ENCODE peak calls at places on chromosomes 13 and 19, in nine cellular contexts. E, M, K, P, R, J, W, N and T are unnamed samples.
A peak's percentile ranks its signal among the peaks of the same experiment; 100 is the strongest.

GRCh38 chr19:15191982-15192381 is 8.8 kb downstream of the NOTCH3 start:
- DNase-seq in E (no peak), N (no peak), M (no peak), K (no peak), J (no peak), R (no peak), P (no peak), W (no peak), T (peak; percentile 21)

GRCh38 chr13:110965038-110965754 is 50.3 kb upstream of the ANKRD10 start:
- DNase-seq in R (peak; percentile 58), P (peak; percentile 96), J (no peak), M (no peak), N (peak; percentile 91), W (no peak), K (no peak), E (peak; percentile 61), T (no peak)

GRCh38 chr19:46551175-46551574 is 50.0 kb upstream of the CALM3 start:
- DNase-seq in M (no peak), K (no peak), E (no peak), N (no peak), P (no peak), R (no peak), W (no peak), J (no peak), T (no peak)

GRCh38 chr13:94178625-94179244 is 300.7 kb downstream of the DCT start:
- DNase-seq in K (no peak), M (no peak), W (no peak), J (no peak), E (no peak), P (no peak), N (peak; percentile 30), R (no peak), T (no peak)

GRCh38 chr13:23883255-23883654 is 5.9 kb downstream of the MIPEP start:
- DNase-seq in J (no peak), W (no peak), K (no peak), P (no peak), E (no peak), N (no peak), R (no peak), M (no peak), T (no peak)

GRCh38 chr19:1684573-1684912 is 32.1 kb upstream of the TCF3 start:
- DNase-seq in R (no peak), M (no peak), J (peak; percentile 7), E (no peak), N (no peak), P (no peak), W (no peak), K (no peak), T (peak; percentile 32)

GRCh38 chr19:10104665-10105221 is 1.4 kb upstream of the PPAN start:
- DNase-seq in N (no peak), W (no peak), R (no peak), J (no peak), M (no peak), E (no peak), P (no peak), K (no peak), T (peak; percentile 41)

GRCh38 chr19:29015569-29015968 is 197.4 kb downstream of the UQCRFS1 start:
- DNase-seq in R (no peak), E (no peak), N (no peak), M (no peak), P (no peak), J (no peak), K (no peak), W (no peak), T (no peak)

GRCh38 chr19:1904385-1905070 is 671 bp upstream of the ADAT3 start:
- DNase-seq in P (peak; percentile 34), R (no peak), E (peak; percentile 58), N (peak; percentile 92), W (peak; percentile 35), J (no peak), M (no peak), K (no peak), T (peak; percentile 81)

GRCh38 chr13:112842343-112842856 is 126.6 kb upstream of the MCF2L start:
- DNase-seq in P (no peak), E (peak; percentile 74), J (peak; percentile 72), K (no peak), N (no peak), W (peak; percentile 16), M (peak; percentile 56), R (peak; percentile 57), T (peak; percentile 84)

GRCh38 chr19:1133471-1133929 is 29.7 kb downstream of the GPX4 start:
- DNase-seq in N (no peak), M (peak; percentile 80), J (peak; percentile 69), W (no peak), K (no peak), E (no peak), R (no peak), P (no peak), T (peak; percentile 97)

GRCh38 chr19:47713046-47714021 is at the start of gene EHD2:
- DNase-seq in R (peak; percentile 80), J (peak; percentile 84), W (peak; percentile 61), K (no peak), P (peak; percentile 68), M (peak; percentile 56), N (no peak), E (peak; percentile 89), T (peak; percentile 97)

GRCh38 chr13:75135325-75135825 is 346.6 kb downstream of the TBC1D4 start:
- DNase-seq in R (peak; percentile 98), K (peak; percentile 95), M (no peak), W (no peak), E (peak; percentile 93), J (no peak), P (peak; percentile 92), N (peak; percentile 77), T (no peak)

GRCh38 chr13:24134772-24135171 is 25.7 kb upstream of the SPATA13 start:
- DNase-seq in K (no peak), N (no peak), E (peak; percentile 35), R (no peak), W (no peak), M (no peak), P (no peak), J (no peak), T (no peak)

GRCh38 chr19:48963371-48964204 is 1.5 kb upstream of the FTL start:
- DNase-seq in K (no peak), N (peak; percentile 43), R (peak; percentile 65), E (peak; percentile 80), M (peak; percentile 76), P (no peak), J (peak; percentile 85), W (peak; percentile 61), T (peak; percentile 94)

GRCh38 chr19:31292639-31293185 is 56.5 kb downstream of the TSHZ3 start:
- DNase-seq in E (no peak), N (no peak), M (no peak), J (no peak), R (no peak), P (no peak), K (no peak), W (no peak), T (no peak)

GRCh38 chr13:20348645-20349408 is 116.7 kb upstream of the GJB6 start:
- DNase-seq in E (no peak), M (no peak), K (no peak), R (no peak), N (no peak), P (no peak), W (no peak), J (no peak), T (no peak)

GRCh38 chr13:110684388-110685056 is 21.4 kb downstream of the CARS2 start:
- DNase-seq in E (no peak), W (no peak), M (no peak), J (no peak), N (no peak), K (no peak), R (no peak), P (no peak), T (no peak)

GRCh38 chr13:52851153-52851962 is 2.9 kb upstream of the PCDH8 start:
- DNase-seq in N (no peak), J (peak; percentile 53), R (peak; percentile 6), M (peak; percentile 67), W (peak; percentile 56), E (peak; percentile 68), K (no peak), P (no peak), T (peak; percentile 84)

GRCh38 chr19:39199025-39199424 is 2.3 kb downstream of the NCCRP1 start:
- DNase-seq in N (no peak), E (peak; percentile 29), M (peak; percentile 92), J (peak; percentile 48), W (peak; percentile 77), R (peak; percentile 17), K (no peak), P (no peak), T (peak; percentile 72)

GRCh38 chr13:97855570-97855970 is 97.9 kb upstream of the IPO5 start:
- DNase-seq in E (peak; percentile 85), R (peak; percentile 80), P (peak; percentile 39), W (peak; percentile 55), K (peak; percentile 45), M (peak; percentile 62), J (no peak), N (peak; percentile 77), T (peak; percentile 38)

GRCh38 chr13:95684463-95684862 is 7.5 kb downstream of the DNAJC3 start:
- DNase-seq in K (no peak), P (no peak), N (no peak), M (no peak), J (no peak), R (no peak), E (no peak), W (no peak), T (peak; percentile 35)

GRCh38 chr19:2059422-2060201 is 8.6 kb upstream of the MKNK2 start:
- DNase-seq in N (peak; percentile 81), J (peak; percentile 70), E (peak; percentile 82), R (peak; percentile 79), K (no peak), P (peak; percentile 45), W (peak; percentile 61), M (peak; percentile 81), T (no peak)

GRCh38 chr19:47794526-47794925 is 9.8 kb downstream of the TPRX1 start:
- DNase-seq in E (no peak), P (no peak), K (no peak), R (no peak), J (no peak), N (no peak), M (no peak), W (no peak), T (peak; percentile 70)

GRCh38 chr19:10510301-10510802 is 6.9 kb downstream of the S1PR5 start:
- DNase-seq in M (no peak), E (no peak), W (peak; percentile 81), P (peak; percentile 72), R (no peak), J (no peak), N (peak; percentile 50), K (no peak), T (peak; percentile 92)

GRCh38 chr13:37118002-37118401 is 12.5 kb upstream of the CSNK1A1L start:
- DNase-seq in W (no peak), J (peak; percentile 67), E (peak; percentile 59), K (no peak), M (no peak), N (no peak), P (no peak), R (no peak), T (no peak)

GRCh38 chr13:53159439-53159838 is 130.8 kb downstream of the OLFM4 start:
- DNase-seq in P (no peak), J (no peak), K (no peak), M (no peak), E (no peak), N (no peak), R (no peak), W (no peak), T (no peak)

GRCh38 chr19:30664358-30665058 is 292.3 kb downstream of the ZNF536 start:
- DNase-seq in M (peak; percentile 78), P (peak; percentile 30), E (peak; percentile 51), R (no peak), J (no peak), W (no peak), K (no peak), N (peak; percentile 12), T (peak; percentile 64)

GRCh38 chr19:45333609-45334303 is 6.8 kb upstream of the KLC3 start:
- DNase-seq in N (no peak), W (no peak), P (no peak), J (no peak), E (no peak), K (no peak), R (no peak), M (no peak), T (no peak)

GRCh38 chr13:110540871-110541525 is 20.5 kb downstream of the RAB20 start:
- DNase-seq in J (no peak), M (no peak), K (no peak), R (no peak), W (peak; percentile 38), E (no peak), P (no peak), N (no peak), T (no peak)